ENCODE peak calls at places on chromosomes 11 and 22, in four cellular contexts. V, B, M and E are unnamed samples.

GRCh38 chr11:91773090-91773489 is 451.5 kb upstream of the FAT3 start:
- DNase-seq in B (no peak), M (peak; percentile 70), V (peak; percentile 3), E (peak; percentile 77)

GRCh38 chr11:57936050-57936418 is 87.6 kb upstream of the OR9Q1 start:
- DNase-seq in M (no peak), B (no peak), V (no peak), E (no peak)

GRCh38 chr11:70517996-70518907 is 119.9 kb downstream of the CTTN start:
- DNase-seq in B (no peak), V (no peak), M (no peak), E (no peak)

GRCh38 chr11:128886401-128887119 is 4.6 kb upstream of the KCNJ5 start:
- DNase-seq in M (peak; percentile 65), B (no peak), V (no peak), E (peak; percentile 69)

GRCh38 chr22:30881361-30882180 is 87.0 kb downstream of the MORC2 start:
- DNase-seq in B (no peak), V (no peak), M (no peak), E (no peak)

GRCh38 chr11:73176145-73176891 is 34.2 kb upstream of the FCHSD2 start:
- DNase-seq in B (no peak), M (no peak), V (no peak), E (no peak)

GRCh38 chr22:42664976-42665831 is 16.0 kb upstream of the CYB5R3 start:
- DNase-seq in B (no peak), M (peak; percentile 77), V (no peak), E (no peak)

GRCh38 chr11:119782673-119783072 is 53.7 kb upstream of the NECTIN1 start:
- DNase-seq in M (no peak), V (no peak), B (no peak), E (no peak)

GRCh38 chr11:58616594-58616993 is 5.9 kb upstream of the CNTF start:
- DNase-seq in V (no peak), M (no peak), B (no peak), E (no peak)

GRCh38 chr11:32571039-32571438 is 12.6 kb upstream of the EIF3M start:
- DNase-seq in B (no peak), M (no peak), V (no peak), E (peak; percentile 28)

GRCh38 chr11:118379497-118379896 is 20.1 kb downstream of the UBE4A start:
- DNase-seq in V (no peak), B (no peak), M (peak; percentile 90), E (peak; percentile 7)

GRCh38 chr11:38191101-38191500 is 1593.1 kb upstream of the RAG2 start:
- DNase-seq in M (peak; percentile 43), B (no peak), V (no peak), E (no peak)

GRCh38 chr22:43796567-43796966 is 15.5 kb downstream of the EFCAB6 start:
- DNase-seq in M (peak; percentile 72), V (no peak), B (no peak), E (peak; percentile 40)

GRCh38 chr11:71563401-71563800 is 2.0 kb upstream of the KRTAP5-10 start:
- DNase-seq in V (no peak), B (no peak), M (peak; percentile 71), E (peak; percentile 31)

GRCh38 chr22:49951001-49951677 is 9.4 kb upstream of the PIM3 start:
- DNase-seq in B (peak; percentile 75), V (no peak), M (peak; percentile 96), E (peak; percentile 28)

GRCh38 chr11:30786392-30787120 is 200.4 kb upstream of the MPPED2 start:
- DNase-seq in M (no peak), V (no peak), B (no peak), E (no peak)

GRCh38 chr11:121829159-121829643 is 286.8 kb downstream of the BLID start:
- DNase-seq in V (no peak), M (no peak), B (no peak), E (peak; percentile 26)

GRCh38 chr11:119055901-119056300 is 1.1 kb downstream of the HYOU1 start:
- DNase-seq in M (peak; percentile 65), V (no peak), B (no peak), E (no peak)

GRCh38 chr11:43952401-43953342 is 10.2 kb downstream of the C11orf96 start:
- DNase-seq in M (no peak), B (no peak), V (no peak), E (peak; percentile 20)

GRCh38 chr11:134571301-134571700 is 159.3 kb upstream of the B3GAT1 start:
- DNase-seq in M (no peak), V (no peak), B (no peak), E (no peak)